ENCODE peak calls at places on chromosomes 1 and 21, in ten cellular contexts. J is psoas muscle, S is AG04449, X is heart right ventricle, P is fibroblast of mammary gland, N is NB4, U is kidney epithelial cell, F is epithelial cell of esophagus, D is breast epithelium, B is AG04450. C is an unnamed sample.

GRCh38 chr1:22045604-22046228 is 6.8 kb upstream of the CDC42 start:
- DNase-seq in N (no peak), P (peak), B (no peak), S (no peak), D (no peak), X (no peak), U (no peak), F (no peak), J (no peak), C (peak)

GRCh38 chr21:34707876-34708325 is 39.1 kb downstream of the CLIC6 start:
- DNase-seq in U (no peak), B (no peak), P (no peak), J (no peak), N (peak), S (no peak), F (no peak), X (no peak), D (no peak), C (no peak)

GRCh38 chr1:234862944-234863515 is 253.1 kb upstream of the IRF2BP2 start:
- DNase-seq in P (peak), N (no peak), S (no peak), B (no peak), U (peak), F (peak), J (peak), X (peak), D (peak), C (peak)

GRCh38 chr21:41833138-41834115 is 45.7 kb downstream of the PRDM15 start:
- DNase-seq in D (no peak), U (no peak), X (no peak), N (no peak), P (no peak), B (no peak), J (no peak), F (no peak), S (no peak), C (no peak)

GRCh38 chr1:112673589-112674439 is 645 bp upstream of the MOV10 start:
- DNase-seq in B (peak), U (no peak), N (peak), F (peak), D (no peak), J (no peak), P (peak), S (no peak), X (no peak), C (peak)

GRCh38 chr1:176566004-176566975 is 103.3 kb downstream of the PAPPA2 start:
- DNase-seq in X (no peak), F (no peak), B (no peak), S (no peak), P (peak), U (no peak), N (no peak), J (peak), D (no peak), C (no peak)

GRCh38 chr1:33866286-33866685 is 2.4 kb downstream of the HMGB4 start:
- DNase-seq in S (no peak), B (no peak), D (no peak), F (no peak), P (peak), N (no peak), U (peak), J (no peak), X (no peak), C (peak)

GRCh38 chr1:155938220-155938627 is 3.2 kb upstream of the RXFP4 start:
- DNase-seq in B (no peak), U (peak), S (no peak), P (peak), N (peak), D (no peak), J (no peak), F (peak), X (no peak), C (peak)

GRCh38 chr21:39374046-39374445 is 25.2 kb upstream of the HMGN1 start:
- DNase-seq in N (no peak), F (no peak), J (no peak), S (no peak), X (no peak), U (no peak), D (no peak), B (no peak), P (no peak), C (no peak)

GRCh38 chr21:26099610-26100219 is 70.9 kb downstream of the APP start:
- DNase-seq in N (no peak), S (no peak), B (no peak), U (no peak), X (no peak), J (no peak), P (no peak), F (peak), D (no peak), C (no peak)

GRCh38 chr1:158035976-158036583 is 42.6 kb downstream of the KIRREL1 start:
- DNase-seq in J (no peak), U (no peak), D (no peak), N (peak), P (peak), X (no peak), F (peak), B (no peak), S (no peak), C (peak)

GRCh38 chr1:115331531-115332331 is 6.3 kb downstream of the NGF start:
- DNase-seq in D (no peak), J (no peak), F (no peak), U (no peak), X (no peak), P (peak), B (peak), S (peak), N (no peak), C (peak)

GRCh38 chr1:67955591-67955990 is 94.8 kb downstream of the DIRAS3 start:
- DNase-seq in B (no peak), N (no peak), X (no peak), U (no peak), P (no peak), S (no peak), J (no peak), D (no peak), F (no peak), C (no peak)

GRCh38 chr1:101282314-101283087 is 45.7 kb downstream of the S1PR1 start:
- DNase-seq in U (no peak), D (no peak), X (no peak), S (no peak), F (no peak), B (no peak), J (no peak), N (no peak), P (peak), C (no peak)

GRCh38 chr1:227131193-227131592 is 187.1 kb downstream of the CDC42BPA start:
- DNase-seq in X (no peak), U (no peak), B (peak), D (no peak), F (peak), S (no peak), J (no peak), P (peak), N (peak), C (peak)

GRCh38 chr1:217812175-217812574 is 181.0 kb downstream of the SPATA17 start:
- DNase-seq in X (no peak), S (no peak), J (no peak), P (no peak), D (no peak), U (no peak), N (no peak), F (no peak), B (no peak), C (no peak)

GRCh38 chr1:42433324-42433860 is 22.4 kb downstream of the ZMYND12 start:
- DNase-seq in B (no peak), P (no peak), J (no peak), U (no peak), X (no peak), S (no peak), D (no peak), F (no peak), N (no peak), C (peak)

GRCh38 chr1:21338568-21339401 is 48.5 kb upstream of the ECE1 start:
- DNase-seq in U (no peak), S (no peak), N (no peak), X (peak), P (peak), D (peak), J (peak), F (no peak), B (peak), C (peak)

GRCh38 chr21:27590271-27590670 is 623.4 kb upstream of the ADAMTS5 start:
- DNase-seq in J (peak), N (peak), D (no peak), S (peak), X (peak), B (no peak), P (peak), F (no peak), U (no peak), C (peak)

GRCh38 chr1:32240140-32240951 is 6.7 kb upstream of the FAM167B start:
- DNase-seq in U (no peak), N (peak), B (no peak), F (peak), X (peak), S (no peak), J (peak), D (peak), P (no peak), C (peak)

GRCh38 chr1:220526294-220526693 is 1.6 kb upstream of the MARK1 start:
- DNase-seq in P (no peak), X (no peak), J (no peak), U (no peak), B (no peak), N (no peak), F (peak), D (no peak), S (no peak), C (no peak)

GRCh38 chr1:225318706-225319575 is 108.9 kb downstream of the LBR start:
- DNase-seq in N (peak), D (no peak), B (no peak), U (peak), X (no peak), P (peak), S (no peak), J (no peak), F (peak), C (peak)

GRCh38 chr21:33541105-33541711 is 709 bp downstream of the GART start:
- DNase-seq in B (no peak), D (no peak), F (peak), J (peak), U (no peak), P (peak), X (no peak), S (no peak), N (peak), C (peak)

GRCh38 chr1:8679929-8680504 is 137.4 kb downstream of the RERE start:
- DNase-seq in N (no peak), U (no peak), B (no peak), J (no peak), P (no peak), S (no peak), D (no peak), F (no peak), X (no peak), C (no peak)

GRCh38 chr1:91871994-91872393 is 14.0 kb downstream of the TGFBR3 start:
- DNase-seq in J (no peak), B (no peak), F (no peak), X (no peak), P (peak), N (no peak), D (no peak), S (no peak), U (no peak), C (peak)

GRCh38 chr1:12586171-12586942 is 31.7 kb downstream of the DHRS3 start:
- DNase-seq in B (no peak), N (no peak), J (no peak), X (no peak), P (no peak), D (no peak), S (no peak), U (no peak), F (no peak), C (no peak)

DNA sequence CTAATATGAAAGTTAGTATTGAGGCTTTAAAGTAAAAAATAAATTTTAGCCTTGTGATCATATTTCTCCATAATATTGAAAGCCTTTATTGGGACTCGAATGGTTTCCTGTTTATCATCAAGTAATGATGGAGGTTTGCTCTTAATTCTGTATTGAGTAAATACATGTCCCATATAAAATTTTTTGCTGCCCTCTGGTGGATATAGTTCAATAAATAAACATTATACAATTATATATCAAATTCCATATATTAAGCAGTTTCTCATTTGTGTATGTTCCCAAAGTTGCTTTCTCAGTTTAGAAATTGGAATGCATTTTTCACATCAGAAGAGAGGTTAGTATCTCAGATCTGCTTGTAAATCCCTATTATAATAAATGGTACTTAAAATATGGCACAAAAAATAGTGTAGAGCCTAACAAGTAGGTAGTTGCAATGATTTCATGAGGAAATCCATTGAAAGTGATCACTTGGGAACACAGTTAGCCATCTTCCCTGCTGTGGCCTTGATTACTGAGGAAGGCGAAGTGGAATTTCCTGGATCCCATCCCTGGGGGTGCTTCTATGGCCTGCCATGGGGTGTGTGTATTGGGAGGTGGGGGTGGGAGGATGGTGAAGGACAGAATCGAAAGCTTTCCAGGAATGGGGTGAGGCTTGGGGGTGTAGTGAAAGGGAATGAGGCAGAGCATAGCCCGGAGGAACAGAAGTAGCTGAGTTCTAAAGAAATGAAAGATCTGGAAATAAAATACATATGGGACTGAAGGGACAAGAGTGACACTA is 84.1 kb upstream of the C21orf91 start:
- DNase-seq in B (peak), F (peak), D (no peak), U (no peak), P (peak), S (no peak), X (no peak), J (no peak), N (peak), C (peak)
- TF ChIP-seq CTCF in B (peak), F (peak), D (peak), U (no peak), P (no peak), S (no peak), X (peak), J (peak), N (no peak), C (no peak)

GRCh38 chr1:54253480-54253879 is 53.5 kb downstream of the MRPL37 start:
- DNase-seq in S (peak), X (no peak), J (peak), U (peak), P (peak), F (peak), D (no peak), N (peak), B (peak), C (peak)

GRCh38 chr1:54252371-54252770 is 52.4 kb downstream of the MRPL37 start:
- DNase-seq in P (no peak), F (no peak), B (no peak), J (no peak), S (no peak), N (no peak), D (no peak), X (no peak), U (no peak), C (no peak)

GRCh38 chr1:54254055-54254454 is 54.1 kb downstream of the MRPL37 start:
- DNase-seq in X (no peak), B (no peak), F (peak), J (no peak), S (no peak), U (no peak), N (no peak), P (peak), D (no peak), C (peak)

GRCh38 chr1:54256756-54257155 is 56.8 kb downstream of the MRPL37 start:
- DNase-seq in P (no peak), X (no peak), J (no peak), D (no peak), N (no peak), B (no peak), F (no peak), U (no peak), S (no peak), C (no peak)

GRCh38 chr1:54255026-54255425 is 55.1 kb downstream of the MRPL37 start:
- DNase-seq in N (no peak), D (no peak), J (no peak), B (no peak), X (no peak), U (no peak), F (peak), P (peak), S (no peak), C (peak)
- H3K4me3 ChIP-seq in N (no peak), D (no peak), J (no peak), B (no peak), X (no peak), U (no peak), F (no peak), P (no peak), S (no peak), C (no peak)

GRCh38 chr1:63916485-63917360 is 142.9 kb downstream of the ROR1 start:
- DNase-seq in X (no peak), J (no peak), N (no peak), U (no peak), F (no peak), S (no peak), B (no peak), P (no peak), D (no peak), C (no peak)

GRCh38 chr1:63913533-63913932 is 139.7 kb downstream of the ROR1 start:
- DNase-seq in F (no peak), U (no peak), D (no peak), N (no peak), S (no peak), X (no peak), P (no peak), B (no peak), J (no peak), C (no peak)

GRCh38 chr1:63914241-63914640 is 140.4 kb downstream of the ROR1 start:
- DNase-seq in S (no peak), X (no peak), P (no peak), F (peak), N (no peak), J (no peak), D (no peak), B (no peak), U (no peak), C (no peak)

GRCh38 chr1:63914706-63915105 is 140.9 kb downstream of the ROR1 start:
- DNase-seq in D (no peak), J (no peak), B (no peak), F (no peak), X (no peak), N (no peak), P (no peak), U (no peak), S (no peak), C (no peak)

GRCh38 chr1:63915121-63915520 is 141.3 kb downstream of the ROR1 start:
- DNase-seq in F (peak), U (no peak), D (no peak), X (no peak), N (no peak), J (no peak), P (peak), S (no peak), B (no peak), C (peak)
- TF ChIP-seq CTCF in F (no peak), U (peak), D (no peak), X (peak), N (no peak), J (no peak), P (peak), S (peak), B (peak), C (peak)

DNA sequence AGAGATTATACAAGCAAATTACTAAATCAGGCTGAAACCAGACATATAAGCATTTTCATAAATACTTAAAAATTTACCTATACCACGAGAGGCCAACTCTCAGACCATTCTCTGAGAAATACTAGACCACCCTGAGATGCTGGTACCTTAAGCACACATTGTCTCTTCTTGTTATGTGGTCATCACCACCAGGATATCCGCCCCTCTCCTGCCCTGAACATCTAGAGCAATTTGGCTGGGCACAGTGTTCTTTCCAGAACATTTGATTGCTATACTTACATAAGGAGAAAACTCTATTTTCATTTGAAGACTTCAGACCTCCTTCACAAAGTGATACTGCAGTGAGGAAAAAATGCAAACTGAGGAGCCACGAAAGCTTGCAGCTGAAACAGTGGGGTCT is 36.2 kb upstream of the DUSP10 start:
- DNase-seq in P (no peak), U (no peak), F (no peak), J (no peak), B (no peak), X (no peak), D (no peak), N (no peak), S (no peak), C (no peak)
- H3K4me3 ChIP-seq in P (no peak), U (no peak), F (no peak), J (no peak), B (no peak), X (no peak), D (no peak), N (no peak), S (no peak), C (no peak)

DNA sequence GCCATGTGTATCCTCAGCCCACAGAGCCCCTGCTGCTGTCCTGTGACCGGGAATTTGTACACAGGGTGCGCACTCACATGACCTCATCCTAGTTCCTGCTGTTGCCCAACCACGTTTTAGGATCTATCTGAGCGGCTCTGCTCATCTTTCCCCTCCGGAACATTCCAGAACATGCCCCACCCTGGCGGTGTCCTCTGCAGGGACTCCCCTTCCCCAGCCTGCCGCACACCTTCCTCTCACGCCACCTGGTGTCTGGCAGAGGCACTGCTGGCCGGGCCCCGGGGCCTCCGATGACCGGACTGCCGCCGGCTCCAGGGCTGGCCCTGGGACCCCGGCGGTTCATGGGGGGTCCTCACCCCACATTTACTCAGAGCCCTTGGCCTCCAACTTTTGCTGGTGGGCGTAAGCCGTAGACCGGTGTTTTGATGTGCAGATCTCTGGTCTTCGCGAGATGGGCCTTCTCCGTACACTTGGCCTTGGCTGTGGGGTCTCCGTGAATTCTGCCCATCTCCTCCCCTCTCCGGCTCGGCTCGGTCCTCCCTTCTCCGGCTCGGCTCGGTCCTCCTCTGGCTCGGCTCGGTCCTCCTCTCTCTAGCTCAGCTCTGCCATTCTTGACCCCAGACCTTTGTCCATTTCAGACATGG is 29.5 kb downstream of the ARHGEF16 start:
- DNase-seq in N (peak), S (no peak), P (peak), B (no peak), D (no peak), F (peak), U (no peak), X (peak), J (peak), C (peak)
- TF ChIP-seq CTCF in N (peak), S (peak), P (peak), B (peak), D (peak), F (peak), U (peak), X (peak), J (peak), C (peak)

GRCh38 chr1:39701092-39701460 is 9.8 kb upstream of the HPCAL4 start:
- DNase-seq in N (no peak), F (no peak), S (no peak), D (no peak), X (peak), B (no peak), U (no peak), J (no peak), P (peak), C (peak)
- H3K4me3 ChIP-seq in N (no peak), F (no peak), S (no peak), D (no peak), X (no peak), B (peak), U (no peak), J (no peak), P (peak), C (peak)